ENCODE peak calls at places on chromosomes 2 and 18, in seven cellular contexts. B is Peyer's patch, Q is uterus, V is AG10803, O is PC-3, X is AG04450, S is cardiac fibroblast. D is an unnamed sample.

GRCh38 chr18:32200766-32201165 is 10.9 kb downstream of the MEP1B start:
- DNase-seq in B (no peak), Q (no peak), V (no peak), O (no peak), X (no peak), S (no peak), D (no peak)

GRCh38 chr18:79737426-79737825 is 57.8 kb downstream of the CTDP1 start:
- DNase-seq in B (no peak), Q (no peak), V (no peak), O (no peak), X (no peak), S (no peak), D (no peak)

GRCh38 chr18:29644276-29644675 is 1398.3 kb downstream of the DSC3 start:
- DNase-seq in B (no peak), Q (no peak), V (peak), O (peak), X (no peak), S (peak), D (peak)

GRCh38 chr2:173151671-173152398 is 76.2 kb downstream of the MAP3K20 start:
- DNase-seq in B (no peak), Q (no peak), V (peak), O (peak), X (no peak), S (peak), D (peak)

GRCh38 chr2:97992836-97993825 is 2.6 kb downstream of the TMEM131 start:
- DNase-seq in B (no peak), Q (no peak), V (peak), O (peak), X (no peak), S (peak), D (peak)

GRCh38 chr2:60317029-60317386 is 236.4 kb downstream of the BCL11A start:
- DNase-seq in B (no peak), Q (no peak), V (no peak), O (no peak), X (no peak), S (no peak), D (no peak)

GRCh38 chr18:11808001-11808855 is 43.0 kb upstream of the CHMP1B start:
- DNase-seq in B (no peak), Q (no peak), V (peak), O (peak), X (peak), S (peak), D (peak)

GRCh38 chr2:120867290-120868231 is 131.9 kb downstream of the GLI2 start:
- DNase-seq in B (peak), Q (peak), V (peak), O (peak), X (no peak), S (peak), D (peak)

GRCh38 chr2:160228141-160228963 is 28.3 kb upstream of the ITGB6 start:
- DNase-seq in B (no peak), Q (no peak), V (peak), O (peak), X (no peak), S (peak), D (peak)

GRCh38 chr2:160226367-160226766 is 26.3 kb upstream of the ITGB6 start:
- DNase-seq in B (no peak), Q (no peak), V (no peak), O (no peak), X (no peak), S (no peak), D (no peak)

GRCh38 chr2:160232905-160233475 is 32.9 kb upstream of the ITGB6 start:
- DNase-seq in B (no peak), Q (no peak), V (no peak), O (no peak), X (no peak), S (peak), D (no peak)

GRCh38 chr2:160227252-160227651 is 27.2 kb upstream of the ITGB6 start:
- DNase-seq in B (peak), Q (no peak), V (no peak), O (peak), X (no peak), S (peak), D (peak)

DNA sequence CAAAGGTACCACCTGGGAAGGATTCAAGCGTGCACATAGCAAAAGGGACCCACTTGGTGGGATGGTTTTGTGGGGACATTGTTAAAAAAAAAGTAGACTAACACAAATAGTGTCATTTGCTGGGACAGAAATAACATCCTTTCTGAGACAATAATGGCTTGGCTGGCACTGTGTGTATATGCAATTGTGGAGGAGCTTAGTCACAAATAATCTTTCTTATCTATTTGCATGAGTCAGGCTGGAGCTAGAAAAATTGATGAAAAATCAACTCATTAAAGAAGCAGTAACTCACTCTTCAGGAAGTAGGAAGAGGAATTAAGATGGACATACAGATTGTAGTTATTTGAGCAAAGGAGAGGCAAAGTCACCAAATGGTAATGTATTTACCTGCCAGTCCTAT is 29.5 kb upstream of the ITGB6 start:
- DNase-seq in B (no peak), Q (no peak), V (no peak), O (peak), X (no peak), S (peak), D (peak)
- H3K4me3 ChIP-seq in B (no peak), Q (no peak), V (no peak), O (no peak), X (no peak), S (no peak), D (no peak)

GRCh38 chr2:135600915-135601314 is 69.6 kb downstream of the R3HDM1 start:
- DNase-seq in B (no peak), Q (no peak), V (peak), O (peak), X (no peak), S (peak), D (peak)
- TF ChIP-seq CTCF in B (no peak), Q (no peak), V (peak), O (no peak), X (peak), S (no peak), D (no peak)

GRCh38 chr2:128736046-128736688 is 417.5 kb upstream of the HS6ST1 start:
- DNase-seq in B (no peak), Q (no peak), V (no peak), O (no peak), X (no peak), S (no peak), D (no peak)

GRCh38 chr2:128734521-128735295 is 416.0 kb upstream of the HS6ST1 start:
- DNase-seq in B (no peak), Q (no peak), V (no peak), O (no peak), X (no peak), S (peak), D (no peak)

GRCh38 chr2:128733450-128733849 is 414.8 kb upstream of the HS6ST1 start:
- DNase-seq in B (no peak), Q (no peak), V (no peak), O (no peak), X (no peak), S (no peak), D (no peak)

GRCh38 chr2:128736689-128737545 is 418.2 kb upstream of the HS6ST1 start:
- DNase-seq in B (peak), Q (peak), V (peak), O (peak), X (peak), S (peak), D (peak)

GRCh38 chr2:128735296-128735960 is 416.8 kb upstream of the HS6ST1 start:
- DNase-seq in B (no peak), Q (no peak), V (no peak), O (no peak), X (no peak), S (no peak), D (no peak)
- H3K4me3 ChIP-seq in B (no peak), Q (no peak), V (no peak), O (no peak), X (no peak), S (no peak), D (no peak)

GRCh38 chr2:103179800-103180199 is 418.0 kb downstream of the TMEM182 start:
- DNase-seq in B (no peak), Q (no peak), V (no peak), O (no peak), X (no peak), S (no peak), D (no peak)

DNA sequence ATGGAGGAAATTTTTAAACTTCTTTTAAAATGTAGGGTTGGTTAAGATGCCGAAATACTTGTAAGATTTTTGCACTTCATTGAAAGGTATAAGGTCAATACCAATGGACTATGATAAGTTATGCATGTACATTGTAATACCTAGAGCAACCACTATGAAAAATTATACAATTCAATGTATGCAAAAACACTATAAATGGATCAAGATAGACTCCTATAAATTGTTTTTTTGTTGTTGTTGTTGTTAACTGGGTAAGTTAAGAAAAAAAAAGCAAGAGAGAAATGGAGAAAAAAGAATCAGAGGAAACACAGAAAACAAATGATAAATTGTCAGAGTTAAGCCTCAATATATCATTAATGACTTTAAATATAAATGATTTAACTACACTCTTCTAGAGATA is 421.2 kb downstream of the TMEM182 start:
- DNase-seq in B (no peak), Q (no peak), V (no peak), O (no peak), X (no peak), S (no peak), D (no peak)
- TF ChIP-seq CTCF in B (no peak), Q (no peak), V (no peak), O (peak), X (no peak), S (no peak), D (no peak)